ENCODE peak calls at places on chromosomes 11 and 22, in eight cellular contexts. G, Q, E, I, V, W, P and D are unnamed samples. For H3K4me1, the result is how much of the 10 kb centered on the place peaks cover.

GRCh38 chr11:75383246-75383645 is 16.1 kb upstream of the RPS3 start:
- DNase-seq in G (no peak), Q (peak), E (no peak), I (no peak), V (no peak), W (no peak), P (no peak), D (no peak)

GRCh38 chr11:11993814-11994213 is 14.6 kb downstream of the DKK3 start:
- DNase-seq in G (no peak), Q (no peak), E (no peak), I (no peak), V (no peak), W (peak), P (peak), D (peak)

GRCh38 chr11:112789481-112789880 is 171.7 kb upstream of the NCAM1 start:
- DNase-seq in G (no peak), Q (no peak), E (no peak), I (no peak), V (no peak), W (no peak), P (no peak), D (no peak)

GRCh38 chr22:47850644-47851151 is 1088.2 kb downstream of the TBC1D22A start:
- DNase-seq in G (no peak), Q (no peak), E (no peak), I (no peak), V (no peak), W (peak), P (no peak), D (no peak)

GRCh38 chr11:29171350-29171950 is 845.4 kb downstream of the KCNA4 start:
- DNase-seq in G (no peak), Q (no peak), E (no peak), I (no peak), V (no peak), W (no peak), P (no peak), D (no peak)

GRCh38 chr11:65711785-65712632 is at the start of gene KAT5:
- DNase-seq in G (peak), Q (peak), E (peak), I (peak), V (peak), W (peak), P (peak), D (peak)

GRCh38 chr22:35452810-35453743 is 53.1 kb downstream of the MCM5 start:
- DNase-seq in G (no peak), Q (no peak), E (no peak), I (no peak), V (no peak), W (no peak), P (peak), D (no peak)

GRCh38 chr11:38411149-38411548 is 1813.1 kb upstream of the RAG2 start:
- DNase-seq in G (no peak), Q (no peak), E (no peak), I (no peak), V (no peak), W (no peak), P (no peak), D (no peak)

GRCh38 chr11:115473167-115473566 is 31.0 kb downstream of the CADM1 start:
- DNase-seq in G (no peak), Q (no peak), E (no peak), I (no peak), V (no peak), W (no peak), P (no peak), D (no peak)

GRCh38 chr11:10519630-10520029 is 21.4 kb downstream of the RNF141 start:
- DNase-seq in G (no peak), Q (no peak), E (no peak), I (no peak), V (no peak), W (no peak), P (no peak), D (no peak)

GRCh38 chr11:117641008-117641915 is 155.8 kb downstream of the DSCAML1 start:
- DNase-seq in G (no peak), Q (no peak), E (no peak), I (no peak), V (no peak), W (no peak), P (no peak), D (no peak)

GRCh38 chr22:29320546-29320945 is 5.0 kb upstream of the RASL10A start:
- DNase-seq in G (no peak), Q (no peak), E (no peak), I (no peak), V (no peak), W (no peak), P (no peak), D (no peak)
- TF ChIP-seq CTCF in G (no peak), Q (no peak), E (no peak), I (no peak), V (no peak), W (no peak), P (peak), D (peak)

GRCh38 chr11:62103141-62103540 is 20.7 kb upstream of the INCENP start:
- DNase-seq in G (no peak), Q (no peak), E (no peak), I (no peak), V (no peak), W (no peak), P (no peak), D (no peak)

GRCh38 chr11:62104001-62104400 is 19.8 kb upstream of the INCENP start:
- DNase-seq in G (no peak), Q (no peak), E (no peak), I (no peak), V (no peak), W (no peak), P (no peak), D (no peak)

GRCh38 chr11:62105611-62106245 is 18.1 kb upstream of the INCENP start:
- DNase-seq in G (no peak), Q (no peak), E (no peak), I (no peak), V (no peak), W (no peak), P (no peak), D (no peak)

GRCh38 chr11:62108017-62108750 is 15.6 kb upstream of the INCENP start:
- DNase-seq in G (no peak), Q (no peak), E (no peak), I (no peak), V (no peak), W (peak), P (peak), D (peak)

GRCh38 chr11:62104816-62105610 is 18.8 kb upstream of the INCENP start:
- DNase-seq in G (no peak), Q (no peak), E (no peak), I (no peak), V (no peak), W (no peak), P (no peak), D (no peak)
- H3K4me3 ChIP-seq in G (no peak), Q (peak), E (no peak), I (peak), V (no peak), W (peak), P (no peak), D (no peak)

GRCh38 chr11:134642206-134642605 is 230.2 kb upstream of the B3GAT1 start:
- DNase-seq in G (no peak), Q (no peak), E (peak), I (no peak), V (no peak), W (no peak), P (no peak), D (no peak)
- H3K4me1 ChIP-seq in G (under half), Q (under half), E (under half), I (under half), V (under half), W (under half), P (under half), D (under half)

DNA sequence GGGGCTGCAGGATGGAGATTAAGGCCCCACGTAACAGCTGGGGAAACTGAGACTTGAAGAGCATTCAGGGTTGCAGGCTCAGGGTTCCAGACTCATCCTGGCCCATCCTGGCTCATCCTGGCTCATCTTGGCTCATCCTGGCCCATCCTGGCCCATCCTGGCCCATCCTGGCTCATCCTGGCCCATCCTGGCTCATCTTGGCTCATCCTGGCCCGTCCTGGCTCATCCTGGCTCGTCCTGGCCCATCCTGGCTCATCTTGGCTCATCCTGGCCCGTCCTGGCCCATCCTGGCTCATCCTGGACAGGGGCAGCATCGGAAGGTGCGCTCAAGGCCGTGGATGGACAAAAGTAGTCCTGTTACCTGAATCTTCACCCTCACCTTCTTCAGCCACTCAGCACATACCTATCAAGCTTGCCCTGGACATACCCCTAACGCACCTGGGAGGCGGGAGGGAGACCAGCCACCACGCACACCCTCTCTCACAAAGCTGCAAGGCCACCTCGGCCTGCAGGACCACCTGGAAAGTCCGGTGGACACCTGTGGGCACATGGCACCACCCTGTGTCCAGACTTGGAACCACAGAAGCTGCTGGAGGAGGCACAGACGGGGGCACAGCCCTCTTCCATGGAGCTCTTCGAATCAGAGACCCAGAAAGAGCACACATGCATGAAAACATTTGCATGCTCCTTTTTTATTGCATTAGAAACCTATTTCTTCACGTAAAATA is 20.3 kb upstream of the NLRP6 start:
- DNase-seq in G (no peak), Q (no peak), E (no peak), I (no peak), V (no peak), W (no peak), P (no peak), D (no peak)
- TF ChIP-seq CTCF in G (peak), Q (no peak), E (no peak), I (no peak), V (no peak), W (no peak), P (no peak), D (peak)

DNA sequence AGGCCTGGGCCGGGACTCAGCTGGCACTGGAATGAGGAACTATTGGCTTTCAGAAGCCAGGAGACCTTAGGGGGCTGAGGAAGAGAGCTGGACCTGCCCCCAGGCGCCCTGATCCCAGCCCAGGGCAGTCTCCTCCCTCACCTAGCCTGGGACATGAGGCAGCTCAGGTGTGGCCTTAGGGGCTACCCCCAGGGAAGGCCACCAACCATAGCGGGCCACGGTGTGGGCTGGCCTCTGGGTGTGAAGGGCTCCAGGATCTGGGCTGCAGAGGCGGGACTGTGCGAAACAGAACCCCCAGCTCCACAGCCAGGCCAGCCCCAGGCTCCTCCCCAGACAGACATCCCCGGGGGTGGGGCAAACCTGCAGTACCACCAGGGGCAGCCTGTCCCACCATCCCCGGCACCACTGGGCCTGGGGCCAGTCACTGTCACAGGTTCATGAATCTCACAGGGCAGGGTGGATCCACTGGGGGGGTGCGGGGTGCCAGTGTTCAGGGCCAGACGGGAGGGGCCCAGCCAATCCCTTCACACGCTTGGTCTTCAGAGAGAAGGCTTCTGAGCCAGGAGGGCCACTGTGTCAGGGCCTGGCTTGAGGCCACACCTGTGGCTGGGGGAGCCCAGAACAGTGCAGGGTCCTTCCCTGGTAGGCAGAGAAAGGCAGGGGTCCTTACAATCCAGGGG is 3.5 kb downstream of the PLXNB2 start:
- DNase-seq in G (peak), Q (peak), E (peak), I (peak), V (peak), W (no peak), P (peak), D (peak)
- H3K4me3 ChIP-seq in G (no peak), Q (peak), E (peak), I (peak), V (peak), W (no peak), P (no peak), D (no peak)